ENCODE peak calls at places on chromosomes 5 and 9, in six cellular contexts. One of them, this sample, is unnamed.

GRCh38 chr9:34987160-34988040 is 2.1 kb upstream of the DNAJB5 start:
- DNase-seq in endothelial cell of umbilical vein: no peak
- DNase-seq in mammary epithelial cell: no peak
- DNase-seq in SJSA1: no peak
- DNase-seq in HCT116: no peak
- DNase-seq in IMR-90: no peak
- DNase-seq in this sample: no peak

GRCh38 chr9:87684627-87685204 is 41.2 kb upstream of the CTSL start:
- DNase-seq in endothelial cell of umbilical vein: peak; percentile 30
- DNase-seq in mammary epithelial cell: peak; percentile 46
- DNase-seq in SJSA1: peak; percentile 27
- DNase-seq in HCT116: peak; percentile 15
- DNase-seq in IMR-90: peak; percentile 24
- DNase-seq in this sample: peak; percentile 16

GRCh38 chr5:171029401-171029800 is 167.6 kb downstream of the RANBP17 start:
- DNase-seq in endothelial cell of umbilical vein: no peak
- DNase-seq in mammary epithelial cell: peak; percentile 29
- DNase-seq in SJSA1: no peak
- DNase-seq in HCT116: no peak
- DNase-seq in IMR-90: no peak
- DNase-seq in this sample: no peak

GRCh38 chr9:88387733-88388202 is 476 bp upstream of the SPIN1 start:
- DNase-seq in endothelial cell of umbilical vein: peak; percentile 57
- DNase-seq in mammary epithelial cell: peak; percentile 78
- DNase-seq in SJSA1: peak; percentile 65
- DNase-seq in HCT116: peak; percentile 55
- DNase-seq in IMR-90: peak; percentile 52
- DNase-seq in this sample: no peak

GRCh38 chr5:175317872-175318271 is 126.1 kb downstream of the DRD1 start:
- DNase-seq in endothelial cell of umbilical vein: no peak
- DNase-seq in mammary epithelial cell: no peak
- DNase-seq in SJSA1: no peak
- DNase-seq in HCT116: no peak
- DNase-seq in IMR-90: no peak
- DNase-seq in this sample: no peak

GRCh38 chr9:13603916-13604315 is 324.4 kb upstream of the MPDZ start:
- DNase-seq in endothelial cell of umbilical vein: peak; percentile 82
- DNase-seq in mammary epithelial cell: no peak
- DNase-seq in SJSA1: no peak
- DNase-seq in HCT116: no peak
- DNase-seq in IMR-90: no peak
- DNase-seq in this sample: no peak

GRCh38 chr9:93601063-93601462 is 24.7 kb downstream of the PHF2 start:
- DNase-seq in endothelial cell of umbilical vein: no peak
- DNase-seq in mammary epithelial cell: no peak
- DNase-seq in SJSA1: no peak
- DNase-seq in HCT116: no peak
- DNase-seq in IMR-90: no peak
- DNase-seq in this sample: no peak

GRCh38 chr5:56512314-56512996 is 279.3 kb upstream of the ANKRD55 start:
- DNase-seq in endothelial cell of umbilical vein: no peak
- DNase-seq in mammary epithelial cell: no peak
- DNase-seq in SJSA1: no peak
- DNase-seq in HCT116: no peak
- DNase-seq in IMR-90: no peak
- DNase-seq in this sample: no peak

GRCh38 chr5:98314262-98314661 is 459.2 kb upstream of the RGMB start:
- DNase-seq in endothelial cell of umbilical vein: peak; percentile 68
- DNase-seq in mammary epithelial cell: peak; percentile 82
- DNase-seq in SJSA1: peak; percentile 87
- DNase-seq in HCT116: no peak
- DNase-seq in IMR-90: peak; percentile 92
- DNase-seq in this sample: no peak

GRCh38 chr5:180848878-180849277 is 12.2 kb downstream of the ZFP62 start:
- DNase-seq in endothelial cell of umbilical vein: no peak
- DNase-seq in mammary epithelial cell: no peak
- DNase-seq in SJSA1: no peak
- DNase-seq in HCT116: no peak
- DNase-seq in IMR-90: no peak
- DNase-seq in this sample: no peak

GRCh38 chr9:21348430-21348829 is 2.3 kb downstream of the IFNA6 start:
- DNase-seq in endothelial cell of umbilical vein: no peak
- DNase-seq in mammary epithelial cell: no peak
- DNase-seq in SJSA1: no peak
- DNase-seq in HCT116: no peak
- DNase-seq in IMR-90: no peak
- DNase-seq in this sample: no peak
- H3K4me3 ChIP-seq in endothelial cell of umbilical vein: no peak overlapping the region
- H3K4me3 ChIP-seq in mammary epithelial cell: no peak overlapping the region
- H3K4me3 ChIP-seq in SJSA1: no peak overlapping the region
- H3K4me3 ChIP-seq in HCT116: no peak overlapping the region
- H3K4me3 ChIP-seq in IMR-90: no peak overlapping the region
- H3K4me3 ChIP-seq in this sample: no peak overlapping the region

DNA sequence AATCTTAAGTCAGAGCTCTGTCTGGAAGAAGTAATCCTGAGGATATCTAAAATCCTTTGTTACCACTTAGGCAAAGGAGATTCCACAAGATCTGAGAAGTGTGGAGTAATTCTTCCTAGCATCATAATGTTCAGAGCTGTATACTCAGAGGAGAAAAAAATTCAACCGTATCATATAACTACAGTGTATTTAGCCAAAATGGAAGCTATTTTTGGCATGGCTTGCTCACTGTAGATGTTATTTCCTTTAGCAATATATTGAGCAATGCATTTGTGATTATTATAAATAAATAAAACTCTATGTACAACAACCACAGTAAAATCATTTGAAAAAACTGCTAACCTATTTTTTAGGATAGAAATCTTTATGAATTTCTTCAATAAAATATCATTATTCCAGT is 1858.4 kb downstream of the EFNA5 start:
- DNase-seq in endothelial cell of umbilical vein: no peak
- DNase-seq in mammary epithelial cell: no peak
- DNase-seq in SJSA1: no peak
- DNase-seq in HCT116: no peak
- DNase-seq in IMR-90: peak; percentile 62
- DNase-seq in this sample: no peak
- H3K27me3 ChIP-seq in endothelial cell of umbilical vein: no peaks in the 10 kb centered on the region
- H3K27me3 ChIP-seq in mammary epithelial cell: no peaks in the 10 kb centered on the region
- H3K27me3 ChIP-seq in SJSA1: no peaks in the 10 kb centered on the region
- H3K27me3 ChIP-seq in HCT116: no peaks in the 10 kb centered on the region
- H3K27me3 ChIP-seq in IMR-90: no peaks in the 10 kb centered on the region
- H3K27me3 ChIP-seq in this sample: no peaks in the 10 kb centered on the region

DNA sequence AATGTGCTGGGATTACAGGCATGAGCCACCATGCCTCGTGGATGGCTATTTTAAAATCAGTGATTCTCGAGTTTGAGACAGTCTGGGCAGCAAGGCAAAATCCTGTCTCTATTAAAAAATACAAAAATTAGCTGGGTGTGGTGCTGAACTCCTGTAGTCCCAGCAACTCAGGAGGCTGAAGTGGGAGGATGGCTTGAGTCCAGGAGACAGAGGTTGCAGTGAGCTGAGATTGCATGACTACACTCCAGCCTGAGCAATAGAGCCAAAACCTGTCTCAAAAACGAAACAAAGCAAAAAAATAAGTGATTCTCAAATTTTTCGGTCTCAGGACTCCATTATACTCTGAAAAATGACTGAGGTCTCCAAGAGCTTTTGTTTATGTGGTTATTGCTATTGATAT is 47.9 kb upstream of the HSPA9 start:
- DNase-seq in endothelial cell of umbilical vein: no peak
- DNase-seq in mammary epithelial cell: no peak
- DNase-seq in SJSA1: no peak
- DNase-seq in HCT116: no peak
- DNase-seq in IMR-90: no peak
- DNase-seq in this sample: no peak
- H3K4me3 ChIP-seq in endothelial cell of umbilical vein: no peak overlapping the region
- H3K4me3 ChIP-seq in mammary epithelial cell: no peak overlapping the region
- H3K4me3 ChIP-seq in SJSA1: no peak overlapping the region
- H3K4me3 ChIP-seq in HCT116: no peak overlapping the region
- H3K4me3 ChIP-seq in IMR-90: no peak overlapping the region
- H3K4me3 ChIP-seq in this sample: no peak overlapping the region

DNA sequence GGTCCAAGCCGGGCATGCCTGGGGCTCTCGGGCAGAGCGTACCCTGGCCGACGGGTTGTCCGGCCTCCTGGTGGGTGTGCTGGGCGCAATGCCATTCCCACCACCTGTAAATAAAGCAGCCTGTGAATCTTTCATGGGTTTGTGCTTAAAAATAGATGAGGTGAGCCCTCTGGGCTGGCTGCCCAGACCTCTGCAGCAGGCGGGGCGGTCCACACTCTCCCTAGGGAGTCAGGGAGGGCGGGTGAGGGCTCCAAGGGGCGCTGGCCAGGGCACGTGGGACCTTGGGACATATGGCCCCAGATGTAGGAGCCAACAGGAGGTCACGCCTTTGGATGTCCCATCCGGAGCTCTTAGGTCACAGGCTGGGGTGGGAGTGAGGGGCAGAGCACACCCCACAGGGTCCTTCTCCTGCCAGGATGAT is 3.6 kb upstream of the AGPAT2 start:
- DNase-seq in endothelial cell of umbilical vein: no peak
- DNase-seq in mammary epithelial cell: no peak
- DNase-seq in SJSA1: no peak
- DNase-seq in HCT116: no peak
- DNase-seq in IMR-90: no peak
- DNase-seq in this sample: no peak
- H3K27me3 ChIP-seq in endothelial cell of umbilical vein: no peaks in the 10 kb centered on the region
- H3K27me3 ChIP-seq in mammary epithelial cell: no peaks in the 10 kb centered on the region
- H3K27me3 ChIP-seq in SJSA1: peaks cover 11% of the 10 kb centered on the region
- H3K27me3 ChIP-seq in HCT116: no peaks in the 10 kb centered on the region
- H3K27me3 ChIP-seq in IMR-90: peaks cover 4% of the 10 kb centered on the region
- H3K27me3 ChIP-seq in this sample: no peaks in the 10 kb centered on the region

GRCh38 chr9:136748201-136748600 is at the start of gene LCN6:
- DNase-seq in endothelial cell of umbilical vein: no peak
- DNase-seq in mammary epithelial cell: no peak
- DNase-seq in SJSA1: no peak
- DNase-seq in HCT116: no peak
- DNase-seq in IMR-90: no peak
- DNase-seq in this sample: no peak
- H3K4me3 ChIP-seq in endothelial cell of umbilical vein: no peak within 1 kb of the TSS
- H3K4me3 ChIP-seq in mammary epithelial cell: no peak within 1 kb of the TSS
- H3K4me3 ChIP-seq in SJSA1: no peak within 1 kb of the TSS
- H3K4me3 ChIP-seq in HCT116: no peak within 1 kb of the TSS
- H3K4me3 ChIP-seq in IMR-90: no peak within 1 kb of the TSS
- H3K4me3 ChIP-seq in this sample: no peak within 1 kb of the TSS

This sample was measured in iPS DF 6.9.